ENCODE peak calls at places on chromosome 21, in eight cellular contexts. T, P, D, M, X, A, W and R are unnamed samples.

GRCh38 chr21:31136891-31137290 is 98.6 kb upstream of the KRTAP19-8 start:
- DNase-seq in T (no peak), P (no peak), D (no peak), M (peak; percentile 57), X (peak; percentile 67), A (peak; percentile 74), W (no peak), R (no peak)

GRCh38 chr21:45575304-45575992 is 33.2 kb upstream of the SLC19A1 start:
- DNase-seq in T (no peak), P (no peak), D (no peak), M (no peak), X (no peak), A (no peak), W (peak; percentile 29), R (no peak)

GRCh38 chr21:39688010-39688409 is 57.0 kb upstream of the IGSF5 start:
- DNase-seq in T (no peak), P (no peak), D (no peak), M (no peak), X (no peak), A (no peak), W (no peak), R (no peak)

GRCh38 chr21:35711661-35712060 is 348.7 kb downstream of the SETD4 start:
- DNase-seq in T (no peak), P (no peak), D (no peak), M (no peak), X (no peak), A (no peak), W (no peak), R (no peak)

GRCh38 chr21:46619846-46620245 is 15.0 kb upstream of the S100B start:
- DNase-seq in T (no peak), P (no peak), D (no peak), M (no peak), X (peak; percentile 46), A (peak; percentile 15), W (no peak), R (no peak)

GRCh38 chr21:36288651-36289243 is 31.2 kb upstream of the MORC3 start:
- DNase-seq in T (no peak), P (no peak), D (no peak), M (peak; percentile 3), X (peak; percentile 15), A (peak; percentile 51), W (no peak), R (no peak)

GRCh38 chr21:39628380-39628779 is 15.6 kb downstream of the B3GALT5 start:
- DNase-seq in T (no peak), P (no peak), D (no peak), M (no peak), X (no peak), A (no peak), W (no peak), R (no peak)

GRCh38 chr21:31213787-31214186 is 130.3 kb downstream of the TIAM1 start:
- DNase-seq in T (no peak), P (no peak), D (no peak), M (no peak), X (no peak), A (no peak), W (no peak), R (no peak)

GRCh38 chr21:36163780-36164426 is 7.3 kb downstream of the DOP1B start:
- DNase-seq in T (no peak), P (no peak), D (no peak), M (no peak), X (no peak), A (no peak), W (no peak), R (no peak)

GRCh38 chr21:36321325-36322082 is 1.5 kb downstream of the MORC3 start:
- DNase-seq in T (no peak), P (no peak), D (no peak), M (peak; percentile 26), X (peak; percentile 33), A (peak; percentile 35), W (no peak), R (peak; percentile 26)

GRCh38 chr21:32771134-32771523 is 426 bp downstream of the PAXBP1 start:
- DNase-seq in T (peak; percentile 37), P (peak; percentile 46), D (peak; percentile 77), M (peak; percentile 62), X (peak; percentile 60), A (peak; percentile 56), W (peak; percentile 56), R (peak; percentile 57)

GRCh38 chr21:31332525-31332924 is 11.5 kb downstream of the TIAM1 start:
- DNase-seq in T (no peak), P (no peak), D (no peak), M (no peak), X (no peak), A (no peak), W (no peak), R (no peak)

GRCh38 chr21:45396620-45396995 is 8.4 kb upstream of the COL18A1 start:
- DNase-seq in T (no peak), P (no peak), D (no peak), M (no peak), X (no peak), A (no peak), W (no peak), R (no peak)

GRCh38 chr21:35748683-35749314 is 311.5 kb downstream of the SETD4 start:
- DNase-seq in T (no peak), P (no peak), D (no peak), M (no peak), X (no peak), A (no peak), W (no peak), R (no peak)

GRCh38 chr21:45318556-45319341 is 31.1 kb upstream of the POFUT2 start:
- DNase-seq in T (no peak), P (peak; percentile 82), D (no peak), M (peak; percentile 75), X (peak; percentile 52), A (peak; percentile 54), W (no peak), R (no peak)

GRCh38 chr21:36162631-36163030 is 6.0 kb downstream of the DOP1B start:
- DNase-seq in T (no peak), P (no peak), D (no peak), M (no peak), X (no peak), A (no peak), W (no peak), R (no peak)

DNA sequence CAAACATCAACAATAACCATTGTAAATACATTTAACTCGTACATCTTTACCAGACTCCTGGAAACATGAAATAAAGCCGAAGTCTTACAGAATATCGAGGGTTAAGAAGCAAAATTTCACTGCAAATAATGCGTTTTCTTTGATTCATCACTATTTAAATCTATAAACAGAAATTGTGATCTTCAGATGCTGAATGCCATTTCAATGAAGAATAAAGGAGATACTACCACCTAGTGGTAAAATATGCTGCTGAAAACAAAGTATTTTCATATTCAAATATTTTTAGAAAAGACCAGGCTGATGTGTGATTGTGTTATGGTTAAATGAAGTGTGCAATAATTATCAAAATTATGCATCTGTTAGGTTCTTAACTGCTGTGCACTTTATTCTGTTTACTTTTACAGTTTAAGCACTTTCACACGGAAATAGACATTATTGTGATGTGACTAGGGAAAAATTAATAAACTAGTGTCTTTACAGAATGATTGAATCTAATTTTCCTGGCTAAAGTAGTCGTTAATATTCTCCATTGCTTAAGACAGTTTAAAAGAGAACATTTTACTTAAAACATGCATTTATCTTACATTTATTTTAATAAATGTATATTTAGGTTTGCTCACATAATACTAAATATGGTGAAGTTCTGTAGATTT is 1093.1 kb downstream of the MRPL39 start:
- DNase-seq in T (no peak), P (peak; percentile 0), D (no peak), M (no peak), X (no peak), A (peak; percentile 27), W (no peak), R (no peak)
- TF ChIP-seq CTCF in T (peak; percentile 39), P (no peak), D (peak; percentile 20), M (peak; percentile 33), X (no peak), A (peak; percentile 73), W (peak; percentile 72), R (peak; percentile 65)

DNA sequence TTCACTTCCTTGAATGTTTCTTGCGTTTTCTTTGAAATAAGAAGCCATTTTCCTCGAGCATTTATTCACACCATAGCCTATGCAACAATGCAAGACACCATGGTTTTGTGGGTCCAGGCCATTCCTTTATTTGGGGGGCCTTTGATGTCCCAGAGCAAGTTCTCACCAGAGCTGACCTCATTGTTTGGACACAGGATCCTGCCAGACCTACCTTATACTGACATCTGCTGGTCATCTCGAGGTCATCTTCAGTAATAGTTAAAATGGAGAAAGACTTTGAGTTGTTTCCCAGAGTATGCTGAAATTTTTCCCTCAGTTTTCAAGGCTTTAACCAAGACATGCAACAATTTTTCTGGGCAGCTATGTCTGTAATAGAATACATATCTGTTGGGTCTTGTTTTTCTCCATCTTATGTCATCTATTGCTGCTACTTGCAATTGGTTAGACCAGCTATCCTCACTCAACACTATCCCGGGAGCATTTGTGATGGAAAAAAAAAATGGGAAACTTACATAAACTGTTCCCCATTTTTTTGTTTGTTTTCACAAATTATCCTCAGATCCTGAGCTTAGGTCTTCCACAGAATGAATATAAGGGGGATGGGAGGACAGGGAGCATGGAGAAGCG is 34.0 kb upstream of the BACE2 start:
- DNase-seq in T (no peak), P (peak; percentile 41), D (peak; percentile 64), M (peak; percentile 59), X (peak; percentile 52), A (peak; percentile 54), W (no peak), R (peak; percentile 30)
- TF ChIP-seq CTCF in T (no peak), P (peak; percentile 42), D (peak; percentile 55), M (peak; percentile 63), X (peak; percentile 43), A (peak; percentile 48), W (peak; percentile 20), R (peak; percentile 13)

DNA sequence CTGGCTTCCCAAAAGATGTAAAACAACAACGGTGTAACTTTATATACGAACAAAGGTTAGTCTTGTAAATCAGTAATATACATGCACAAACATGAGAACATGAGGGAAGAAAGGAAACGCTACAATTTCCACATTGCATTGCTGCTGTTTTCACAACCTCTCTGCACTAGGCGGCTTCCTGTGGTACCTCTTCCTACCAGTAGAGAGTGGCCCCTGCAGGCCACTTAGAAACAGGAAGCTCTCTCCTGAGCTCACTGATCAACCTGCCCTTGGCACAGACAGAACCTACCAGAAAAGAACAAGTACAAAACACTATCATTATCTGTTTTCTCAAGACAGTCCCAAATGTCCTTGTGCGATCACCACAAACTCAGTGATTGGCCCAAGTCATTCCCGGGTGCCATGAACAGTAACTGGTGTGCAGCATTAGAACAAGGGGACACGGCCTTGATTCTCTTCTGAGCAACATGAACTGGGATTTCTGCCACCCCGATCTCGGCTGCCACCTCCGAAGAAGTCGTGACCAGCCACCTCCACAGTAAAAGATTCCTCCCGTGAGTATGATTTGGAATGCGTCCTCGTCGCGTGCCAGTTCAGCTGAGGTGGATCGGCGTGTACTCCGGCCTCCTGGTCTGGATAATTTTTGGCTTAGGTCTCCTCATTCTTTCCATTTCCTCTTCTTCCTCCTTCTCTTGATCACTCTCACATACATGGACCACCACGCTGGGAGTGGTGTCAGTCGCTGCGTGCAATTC is 5.7 kb upstream of the KCNE1 start:
- DNase-seq in T (no peak), P (peak; percentile 16), D (no peak), M (no peak), X (no peak), A (no peak), W (no peak), R (no peak)
- TF ChIP-seq CTCF in T (no peak), P (no peak), D (no peak), M (peak; percentile 24), X (no peak), A (peak; percentile 19), W (no peak), R (no peak)

DNA sequence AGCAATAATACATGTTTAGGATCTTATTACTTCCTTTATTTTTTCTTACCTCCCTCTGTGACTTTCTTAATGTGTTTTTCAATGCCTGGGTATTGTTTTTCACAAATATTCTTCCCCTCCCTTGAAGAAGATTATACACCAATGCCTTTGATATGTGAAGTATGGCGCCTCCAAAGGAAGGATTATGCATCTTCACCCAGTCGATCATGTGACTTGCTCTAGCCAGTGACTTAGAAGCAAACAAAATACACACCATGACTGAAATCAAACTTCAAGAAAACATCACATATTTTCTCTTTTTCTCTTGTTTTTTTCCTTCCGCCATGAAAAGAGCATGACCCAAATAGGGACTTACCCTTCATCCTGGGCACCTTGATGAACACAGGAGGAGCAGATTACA is 297.1 kb downstream of the NCAM2 start:
- DNase-seq in T (no peak), P (no peak), D (no peak), M (no peak), X (no peak), A (no peak), W (no peak), R (no peak)
- TF ChIP-seq CTCF in T (no peak), P (no peak), D (no peak), M (no peak), X (no peak), A (no peak), W (no peak), R (no peak)